ENCODE peak calls at places on chromosome 21, in four cellular contexts. S is CD8-positive, alpha-beta T cell; A is tibial nerve; Z is CD4-positive, CD25-positive, alpha-beta regulatory T cell. T is an unnamed sample.

GRCh38 chr21:38646213-38646837 is 148.0 kb upstream of the ERG start:
- DNase-seq in S (no peak), A (no peak), Z (no peak), T (no peak)

GRCh38 chr21:30146558-30147282 is 19.9 kb downstream of the CLDN17 start:
- DNase-seq in S (no peak), A (no peak), Z (no peak), T (no peak)

GRCh38 chr21:29261555-29262540 is 36.9 kb upstream of the BACH1 start:
- DNase-seq in S (no peak), A (no peak), Z (no peak), T (no peak)

GRCh38 chr21:34715518-34715917 is 46.7 kb downstream of the CLIC6 start:
- DNase-seq in S (no peak), A (no peak), Z (no peak), T (no peak)

GRCh38 chr21:45531393-45532215 is 10.6 kb downstream of the SLC19A1 start:
- DNase-seq in S (no peak), A (no peak), Z (no peak), T (no peak)

GRCh38 chr21:36745459-36745858 is 46.5 kb downstream of the SIM2 start:
- DNase-seq in S (no peak), A (no peak), Z (no peak), T (no peak)

GRCh38 chr21:45537746-45538291 is 4.4 kb downstream of the SLC19A1 start:
- DNase-seq in S (no peak), A (no peak), Z (no peak), T (no peak)

GRCh38 chr21:41611966-41612606 is 104.1 kb upstream of the TMPRSS2 start:
- DNase-seq in S (no peak), A (no peak), Z (peak), T (no peak)

GRCh38 chr21:38440746-38441145 is 57.5 kb downstream of the ERG start:
- DNase-seq in S (no peak), A (no peak), Z (no peak), T (no peak)

GRCh38 chr21:41827951-41828883 is 50.9 kb downstream of the PRDM15 start:
- DNase-seq in S (no peak), A (no peak), Z (no peak), T (no peak)

GRCh38 chr21:36639769-36640168 is 59.1 kb upstream of the SIM2 start:
- DNase-seq in S (no peak), A (no peak), Z (no peak), T (no peak)

GRCh38 chr21:38428211-38428610 is 70.1 kb downstream of the ERG start:
- DNase-seq in S (no peak), A (no peak), Z (no peak), T (no peak)

GRCh38 chr21:41653944-41654625 is 112.8 kb downstream of the RIPK4 start:
- DNase-seq in S (no peak), A (no peak), Z (no peak), T (no peak)

GRCh38 chr21:46116846-46117585 is 19.1 kb downstream of the COL6A2 start:
- DNase-seq in S (no peak), A (no peak), Z (no peak), T (no peak)

GRCh38 chr21:17612023-17612564 is 607 bp downstream of the BTG3 start:
- DNase-seq in S (peak), A (peak), Z (peak), T (peak)

GRCh38 chr21:42669069-42669468 is 15.6 kb downstream of the PDE9A start:
- DNase-seq in S (no peak), A (no peak), Z (no peak), T (no peak)

GRCh38 chr21:26946744-26947446 is 20.0 kb downstream of the ADAMTS5 start:
- DNase-seq in S (no peak), A (no peak), Z (no peak), T (no peak)

GRCh38 chr21:18772404-18772803 is 368.8 kb upstream of the TMPRSS15 start:
- DNase-seq in S (no peak), A (no peak), Z (no peak), T (no peak)

GRCh38 chr21:42468511-42469131 is 27.4 kb downstream of the RSPH1 start:
- DNase-seq in S (no peak), A (no peak), Z (no peak), T (no peak)

GRCh38 chr21:45580576-45581321 is 38.5 kb upstream of the SLC19A1 start:
- DNase-seq in S (no peak), A (no peak), Z (no peak), T (no peak)

GRCh38 chr21:31471865-31472264 is 127.8 kb upstream of the TIAM1 start:
- DNase-seq in S (no peak), A (no peak), Z (no peak), T (no peak)

DNA sequence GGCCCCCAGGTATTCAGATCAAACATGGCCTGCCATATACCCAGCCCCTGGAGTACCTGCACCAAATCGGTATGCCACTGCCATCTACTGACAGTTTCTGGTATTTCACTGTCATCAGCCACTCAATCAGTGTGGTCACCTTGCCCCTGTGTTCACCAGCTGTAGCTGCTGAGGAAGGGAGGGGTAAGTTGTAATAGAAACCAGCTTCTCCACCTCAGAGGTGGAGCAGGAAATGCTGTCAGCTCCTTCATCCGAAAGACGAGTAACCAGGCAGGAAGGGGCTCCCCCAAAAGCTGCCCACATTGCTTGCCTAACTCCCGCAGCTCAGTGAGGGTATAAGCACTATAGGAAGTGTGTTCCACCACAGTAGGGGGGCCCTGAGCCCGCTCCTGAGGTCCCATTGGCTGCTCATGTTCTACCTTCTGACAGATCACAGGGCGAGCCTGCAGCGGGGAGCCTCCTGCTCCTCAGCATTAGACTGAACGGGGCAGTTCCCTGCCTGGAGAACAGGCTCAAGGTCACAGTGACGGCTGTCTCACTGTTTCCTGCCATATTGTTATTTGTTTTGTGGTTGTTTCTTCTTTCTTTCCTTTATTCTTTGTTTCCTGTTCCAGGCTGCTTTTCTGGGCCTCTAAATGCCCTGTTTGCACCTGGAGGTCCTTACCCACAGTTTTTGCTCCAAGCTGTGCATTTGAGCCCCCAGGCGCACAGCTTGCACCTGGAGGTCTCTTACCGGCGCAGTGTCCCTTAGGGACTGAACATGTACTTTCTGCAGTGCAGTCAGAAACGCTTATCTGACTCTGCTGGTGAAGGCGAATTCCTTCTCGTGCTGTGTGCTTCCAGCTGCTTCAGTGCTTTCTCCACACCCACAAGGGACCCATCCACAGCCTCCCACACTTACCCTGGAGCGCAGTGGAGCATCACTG is 1638.3 kb downstream of the MRPL39 start:
- DNase-seq in S (peak), A (peak), Z (peak), T (no peak)
- H3K27ac ChIP-seq in S (peak), A (no peak), Z (no peak), T (no peak)

GRCh38 chr21:44019568-44019958 is 7.5 kb downstream of the TRAPPC10 start:
- DNase-seq in S (no peak), A (no peak), Z (no peak), T (no peak)

GRCh38 chr21:44017601-44018000 is 5.5 kb downstream of the TRAPPC10 start:
- DNase-seq in S (no peak), A (no peak), Z (no peak), T (no peak)

GRCh38 chr21:44020551-44020950 is 8.4 kb downstream of the TRAPPC10 start:
- DNase-seq in S (no peak), A (no peak), Z (no peak), T (no peak)

GRCh38 chr21:44018813-44019567 is 6.9 kb downstream of the TRAPPC10 start:
- DNase-seq in S (no peak), A (no peak), Z (no peak), T (no peak)

GRCh38 chr21:44018127-44018526 is 6.0 kb downstream of the TRAPPC10 start:
- DNase-seq in S (no peak), A (no peak), Z (no peak), T (no peak)
- H3K27ac ChIP-seq in S (no peak), A (no peak), Z (no peak), T (no peak)

GRCh38 chr21:44317241-44317782 is 17.5 kb downstream of the PFKL start:
- DNase-seq in S (no peak), A (no peak), Z (no peak), T (no peak)

GRCh38 chr21:44317871-44318270 is 18.0 kb downstream of the PFKL start:
- DNase-seq in S (no peak), A (no peak), Z (no peak), T (no peak)

GRCh38 chr21:44315691-44316208 is 15.9 kb downstream of the PFKL start:
- DNase-seq in S (no peak), A (no peak), Z (no peak), T (no peak)

GRCh38 chr21:44314561-44314960 is 14.7 kb downstream of the PFKL start:
- DNase-seq in S (no peak), A (no peak), Z (no peak), T (no peak)

GRCh38 chr21:44316277-44316900 is 16.5 kb downstream of the PFKL start:
- DNase-seq in S (no peak), A (no peak), Z (no peak), T (no peak)
- H3K27ac ChIP-seq in S (no peak), A (peak), Z (no peak), T (no peak)

DNA sequence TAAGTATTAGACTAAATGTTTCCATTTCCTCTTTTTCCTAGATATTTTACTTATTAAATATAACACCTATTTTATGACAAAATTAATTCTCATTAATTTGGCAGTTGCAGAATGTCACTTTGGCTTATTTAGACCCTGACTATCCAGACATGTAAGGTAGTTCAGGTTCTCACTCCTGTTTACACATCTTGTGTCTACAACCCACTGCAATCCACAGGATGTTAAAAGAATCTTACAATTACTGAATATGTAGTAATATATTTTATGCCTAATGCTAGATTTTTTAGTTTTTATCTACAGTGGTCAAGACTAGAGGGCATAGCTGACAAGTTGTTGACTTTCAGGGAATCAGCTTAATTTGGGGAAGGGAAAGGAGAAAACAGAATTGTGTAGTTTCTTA is 346.7 kb downstream of the USP25 start:
- DNase-seq in S (no peak), A (no peak), Z (no peak), T (no peak)
- H3K27ac ChIP-seq in S (no peak), A (no peak), Z (no peak), T (no peak)